ENCODE peak calls at places on chromosomes 12 and 14, in nine cellular contexts. One of them, this sample, is unnamed. For H3K36me3, the result is how much of the 10 kb centered on the place peaks cover.

GRCh38 chr14:96069421-96069820 is 30.3 kb downstream of the C14orf132 start:
- DNase-seq in heart left ventricle: no peak
- DNase-seq in CD8-positive, alpha-beta T cell: no peak
- DNase-seq in fibroblast of lung: no peak
- DNase-seq in psoas muscle: no peak
- DNase-seq in gastrocnemius medialis: no peak
- DNase-seq in body of pancreas: no peak
- DNase-seq in cardiac muscle cell: no peak
- DNase-seq in IMR-90: no peak
- DNase-seq in this sample: no peak

GRCh38 chr12:88897723-88898122 is 317.5 kb upstream of the KITLG start:
- DNase-seq in heart left ventricle: peak
- DNase-seq in CD8-positive, alpha-beta T cell: no peak
- DNase-seq in fibroblast of lung: peak
- DNase-seq in psoas muscle: no peak
- DNase-seq in gastrocnemius medialis: peak
- DNase-seq in body of pancreas: no peak
- DNase-seq in cardiac muscle cell: peak
- DNase-seq in IMR-90: peak
- DNase-seq in this sample: no peak

GRCh38 chr12:57591567-57592325 is 754 bp downstream of the PIP4K2C start:
- DNase-seq in heart left ventricle: no peak
- DNase-seq in CD8-positive, alpha-beta T cell: no peak
- DNase-seq in fibroblast of lung: peak
- DNase-seq in psoas muscle: peak
- DNase-seq in gastrocnemius medialis: no peak
- DNase-seq in body of pancreas: peak
- DNase-seq in cardiac muscle cell: no peak
- DNase-seq in IMR-90: peak
- DNase-seq in this sample: no peak

GRCh38 chr14:85221832-85222231 is 308.1 kb upstream of the FLRT2 start:
- DNase-seq in heart left ventricle: no peak
- DNase-seq in CD8-positive, alpha-beta T cell: no peak
- DNase-seq in fibroblast of lung: no peak
- DNase-seq in psoas muscle: no peak
- DNase-seq in gastrocnemius medialis: no peak
- DNase-seq in body of pancreas: peak
- DNase-seq in cardiac muscle cell: no peak
- DNase-seq in IMR-90: no peak
- DNase-seq in this sample: no peak

GRCh38 chr12:2668816-2669215 is 126.0 kb upstream of the FKBP4 start:
- DNase-seq in heart left ventricle: no peak
- DNase-seq in CD8-positive, alpha-beta T cell: no peak
- DNase-seq in fibroblast of lung: no peak
- DNase-seq in psoas muscle: no peak
- DNase-seq in gastrocnemius medialis: no peak
- DNase-seq in body of pancreas: no peak
- DNase-seq in cardiac muscle cell: no peak
- DNase-seq in IMR-90: no peak
- DNase-seq in this sample: no peak

GRCh38 chr14:100893228-100893601 is 10.3 kb downstream of the RTL1 start:
- DNase-seq in heart left ventricle: no peak
- DNase-seq in CD8-positive, alpha-beta T cell: no peak
- DNase-seq in fibroblast of lung: no peak
- DNase-seq in psoas muscle: no peak
- DNase-seq in gastrocnemius medialis: no peak
- DNase-seq in body of pancreas: no peak
- DNase-seq in cardiac muscle cell: no peak
- DNase-seq in IMR-90: no peak
- DNase-seq in this sample: no peak

GRCh38 chr14:77027538-77028383 is 747 bp downstream of the IRF2BPL start:
- DNase-seq in heart left ventricle: peak
- DNase-seq in CD8-positive, alpha-beta T cell: peak
- DNase-seq in fibroblast of lung: peak
- DNase-seq in psoas muscle: peak
- DNase-seq in gastrocnemius medialis: peak
- DNase-seq in body of pancreas: peak
- DNase-seq in cardiac muscle cell: peak
- DNase-seq in IMR-90: peak
- DNase-seq in this sample: no peak

GRCh38 chr12:62533087-62533754 is 66.6 kb downstream of the MON2 start:
- DNase-seq in heart left ventricle: no peak
- DNase-seq in CD8-positive, alpha-beta T cell: no peak
- DNase-seq in fibroblast of lung: no peak
- DNase-seq in psoas muscle: no peak
- DNase-seq in gastrocnemius medialis: no peak
- DNase-seq in body of pancreas: no peak
- DNase-seq in cardiac muscle cell: no peak
- DNase-seq in IMR-90: no peak
- DNase-seq in this sample: no peak

GRCh38 chr12:64673490-64674169 is 63.3 kb downstream of the RASSF3 start:
- DNase-seq in heart left ventricle: no peak
- DNase-seq in CD8-positive, alpha-beta T cell: no peak
- DNase-seq in fibroblast of lung: peak
- DNase-seq in psoas muscle: no peak
- DNase-seq in gastrocnemius medialis: no peak
- DNase-seq in body of pancreas: no peak
- DNase-seq in cardiac muscle cell: peak
- DNase-seq in IMR-90: peak
- DNase-seq in this sample: no peak

GRCh38 chr12:64670856-64671639 is 60.8 kb downstream of the RASSF3 start:
- DNase-seq in heart left ventricle: no peak
- DNase-seq in CD8-positive, alpha-beta T cell: no peak
- DNase-seq in fibroblast of lung: peak
- DNase-seq in psoas muscle: no peak
- DNase-seq in gastrocnemius medialis: no peak
- DNase-seq in body of pancreas: peak
- DNase-seq in cardiac muscle cell: peak
- DNase-seq in IMR-90: peak
- DNase-seq in this sample: no peak

GRCh38 chr12:64671682-64672081 is 61.4 kb downstream of the RASSF3 start:
- DNase-seq in heart left ventricle: no peak
- DNase-seq in CD8-positive, alpha-beta T cell: no peak
- DNase-seq in fibroblast of lung: no peak
- DNase-seq in psoas muscle: no peak
- DNase-seq in gastrocnemius medialis: no peak
- DNase-seq in body of pancreas: no peak
- DNase-seq in cardiac muscle cell: no peak
- DNase-seq in IMR-90: no peak
- DNase-seq in this sample: no peak

GRCh38 chr12:64674367-64674922 is 64.2 kb downstream of the RASSF3 start:
- DNase-seq in heart left ventricle: no peak
- DNase-seq in CD8-positive, alpha-beta T cell: peak
- DNase-seq in fibroblast of lung: no peak
- DNase-seq in psoas muscle: no peak
- DNase-seq in gastrocnemius medialis: no peak
- DNase-seq in body of pancreas: no peak
- DNase-seq in cardiac muscle cell: no peak
- DNase-seq in IMR-90: no peak
- DNase-seq in this sample: no peak

DNA sequence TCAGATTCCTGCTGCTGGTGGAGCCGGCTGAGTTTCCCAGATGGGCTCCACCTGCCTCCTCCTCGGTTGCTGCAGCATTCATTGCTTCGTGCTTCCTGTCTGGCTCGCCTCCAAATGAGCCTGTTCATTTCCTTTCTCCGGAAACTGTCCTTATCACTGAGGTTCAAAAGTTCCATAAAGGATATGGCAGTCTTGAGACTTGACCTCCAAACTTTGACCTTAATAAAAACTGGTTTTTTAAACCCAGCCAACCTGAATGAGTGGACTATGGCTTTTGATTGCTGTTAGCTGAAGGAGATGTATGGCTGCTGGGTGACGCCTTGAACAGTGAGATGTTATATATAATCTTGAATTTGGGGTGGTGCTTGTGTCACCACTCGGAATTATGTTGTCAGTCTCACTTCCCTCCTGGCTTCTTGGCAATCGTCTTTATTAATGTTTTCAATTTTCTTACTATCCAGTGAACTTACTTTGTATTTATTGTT is 62.7 kb downstream of the RASSF3 start:
- DNase-seq in heart left ventricle: peak
- DNase-seq in CD8-positive, alpha-beta T cell: peak
- DNase-seq in fibroblast of lung: peak
- DNase-seq in psoas muscle: peak
- DNase-seq in gastrocnemius medialis: no peak
- DNase-seq in body of pancreas: peak
- DNase-seq in cardiac muscle cell: peak
- DNase-seq in IMR-90: peak
- DNase-seq in this sample: no peak
- H3K27ac ChIP-seq in heart left ventricle: peak
- H3K27ac ChIP-seq in CD8-positive, alpha-beta T cell: peak
- H3K27ac ChIP-seq in fibroblast of lung: no peak
- H3K27ac ChIP-seq in psoas muscle: peak
- H3K27ac ChIP-seq in gastrocnemius medialis: peak
- H3K27ac ChIP-seq in body of pancreas: peak
- H3K27ac ChIP-seq in cardiac muscle cell: peak
- H3K27ac ChIP-seq in IMR-90: no peak
- H3K27ac ChIP-seq in this sample: peak

GRCh38 chr12:26359576-26359975 is 164.2 kb downstream of the SSPN start:
- DNase-seq in heart left ventricle: no peak
- DNase-seq in CD8-positive, alpha-beta T cell: no peak
- DNase-seq in fibroblast of lung: no peak
- DNase-seq in psoas muscle: no peak
- DNase-seq in gastrocnemius medialis: no peak
- DNase-seq in body of pancreas: no peak
- DNase-seq in cardiac muscle cell: no peak
- DNase-seq in IMR-90: no peak
- DNase-seq in this sample: no peak

GRCh38 chr12:26360062-26360461 is 164.7 kb downstream of the SSPN start:
- DNase-seq in heart left ventricle: no peak
- DNase-seq in CD8-positive, alpha-beta T cell: no peak
- DNase-seq in fibroblast of lung: no peak
- DNase-seq in psoas muscle: no peak
- DNase-seq in gastrocnemius medialis: no peak
- DNase-seq in body of pancreas: no peak
- DNase-seq in cardiac muscle cell: no peak
- DNase-seq in IMR-90: no peak
- DNase-seq in this sample: no peak

GRCh38 chr12:26361964-26362363 is 166.6 kb downstream of the SSPN start:
- DNase-seq in heart left ventricle: no peak
- DNase-seq in CD8-positive, alpha-beta T cell: no peak
- DNase-seq in fibroblast of lung: no peak
- DNase-seq in psoas muscle: no peak
- DNase-seq in gastrocnemius medialis: no peak
- DNase-seq in body of pancreas: no peak
- DNase-seq in cardiac muscle cell: no peak
- DNase-seq in IMR-90: no peak
- DNase-seq in this sample: no peak

DNA sequence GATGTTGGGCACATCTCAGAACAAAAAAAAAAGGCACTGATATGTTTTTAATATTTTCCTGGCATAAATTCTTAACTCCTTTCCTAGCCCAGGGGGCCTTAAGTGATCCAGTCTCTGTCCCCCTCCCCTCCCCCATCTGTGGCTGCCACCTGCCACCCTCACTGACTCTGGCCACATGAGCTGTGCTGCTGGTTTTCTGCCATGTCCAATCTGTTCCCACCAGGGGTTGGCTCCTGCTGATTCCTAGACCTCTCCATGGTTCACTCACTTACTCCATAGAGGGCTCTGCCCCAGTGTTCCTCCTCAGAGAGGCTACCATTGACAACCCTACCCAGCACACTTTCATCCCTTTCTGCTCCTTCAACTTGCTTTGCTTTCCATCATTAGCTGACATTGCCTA is 163.3 kb downstream of the SSPN start:
- DNase-seq in heart left ventricle: no peak
- DNase-seq in CD8-positive, alpha-beta T cell: no peak
- DNase-seq in fibroblast of lung: no peak
- DNase-seq in psoas muscle: no peak
- DNase-seq in gastrocnemius medialis: no peak
- DNase-seq in body of pancreas: no peak
- DNase-seq in cardiac muscle cell: no peak
- DNase-seq in IMR-90: no peak
- DNase-seq in this sample: no peak
- H3K36me3 ChIP-seq in heart left ventricle: under half
- H3K36me3 ChIP-seq in CD8-positive, alpha-beta T cell: under half
- H3K36me3 ChIP-seq in fibroblast of lung: under half
- H3K36me3 ChIP-seq in psoas muscle: under half
- H3K36me3 ChIP-seq in gastrocnemius medialis: under half
- H3K36me3 ChIP-seq in body of pancreas: under half
- H3K36me3 ChIP-seq in cardiac muscle cell: under half
- H3K36me3 ChIP-seq in IMR-90: under half
- H3K36me3 ChIP-seq in this sample: under half

DNA sequence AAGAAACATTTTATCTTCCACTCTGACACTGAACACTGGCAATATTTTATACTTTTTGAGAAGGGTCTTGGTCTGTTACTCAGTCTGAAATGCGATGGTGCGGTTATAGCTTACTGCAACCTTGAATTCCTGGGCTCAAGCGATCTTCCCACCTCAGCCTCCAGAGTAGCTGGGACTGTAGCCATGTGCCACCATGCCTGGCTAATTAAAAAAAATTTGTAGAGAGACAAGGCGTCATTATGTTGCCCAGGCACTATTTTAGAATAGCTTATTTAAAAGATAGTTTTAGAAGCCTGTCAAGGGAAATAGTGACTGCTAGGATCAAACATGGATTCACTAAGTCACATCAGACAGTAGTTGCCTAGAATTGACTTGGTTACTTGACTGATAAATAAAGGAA is 5.9 kb downstream of the ERC1 start:
- DNase-seq in heart left ventricle: no peak
- DNase-seq in CD8-positive, alpha-beta T cell: no peak
- DNase-seq in fibroblast of lung: no peak
- DNase-seq in psoas muscle: no peak
- DNase-seq in gastrocnemius medialis: no peak
- DNase-seq in body of pancreas: no peak
- DNase-seq in cardiac muscle cell: no peak
- DNase-seq in IMR-90: no peak
- DNase-seq in this sample: no peak
- TF ChIP-seq CTCF in heart left ventricle: no peak
- TF ChIP-seq CTCF in CD8-positive, alpha-beta T cell: no peak
- TF ChIP-seq CTCF in fibroblast of lung: no peak
- TF ChIP-seq CTCF in psoas muscle: no peak
- TF ChIP-seq CTCF in gastrocnemius medialis: no peak
- TF ChIP-seq CTCF in body of pancreas: no peak
- TF ChIP-seq CTCF in cardiac muscle cell: no peak
- TF ChIP-seq CTCF in IMR-90: no peak
- TF ChIP-seq CTCF in this sample: no peak

GRCh38 chr12:131123817-131124216 is 170.1 kb downstream of the ADGRD1 start:
- DNase-seq in heart left ventricle: peak
- DNase-seq in CD8-positive, alpha-beta T cell: peak
- DNase-seq in fibroblast of lung: no peak
- DNase-seq in psoas muscle: no peak
- DNase-seq in gastrocnemius medialis: no peak
- DNase-seq in body of pancreas: peak
- DNase-seq in cardiac muscle cell: no peak
- DNase-seq in IMR-90: no peak
- DNase-seq in this sample: no peak

GRCh38 chr12:131129839-131130238 is 176.1 kb downstream of the ADGRD1 start:
- DNase-seq in heart left ventricle: peak
- DNase-seq in CD8-positive, alpha-beta T cell: peak
- DNase-seq in fibroblast of lung: no peak
- DNase-seq in psoas muscle: no peak
- DNase-seq in gastrocnemius medialis: no peak
- DNase-seq in body of pancreas: no peak
- DNase-seq in cardiac muscle cell: no peak
- DNase-seq in IMR-90: no peak
- DNase-seq in this sample: no peak

GRCh38 chr12:131124487-131125280 is 171.0 kb downstream of the ADGRD1 start:
- DNase-seq in heart left ventricle: no peak
- DNase-seq in CD8-positive, alpha-beta T cell: peak
- DNase-seq in fibroblast of lung: no peak
- DNase-seq in psoas muscle: no peak
- DNase-seq in gastrocnemius medialis: no peak
- DNase-seq in body of pancreas: no peak
- DNase-seq in cardiac muscle cell: no peak
- DNase-seq in IMR-90: no peak
- DNase-seq in this sample: no peak

GRCh38 chr12:131128556-131128955 is 174.8 kb downstream of the ADGRD1 start:
- DNase-seq in heart left ventricle: peak
- DNase-seq in CD8-positive, alpha-beta T cell: peak
- DNase-seq in fibroblast of lung: no peak
- DNase-seq in psoas muscle: no peak
- DNase-seq in gastrocnemius medialis: no peak
- DNase-seq in body of pancreas: no peak
- DNase-seq in cardiac muscle cell: no peak
- DNase-seq in IMR-90: no peak
- DNase-seq in this sample: no peak

GRCh38 chr12:131126662-131127173 is 173.0 kb downstream of the ADGRD1 start:
- DNase-seq in heart left ventricle: no peak
- DNase-seq in CD8-positive, alpha-beta T cell: peak
- DNase-seq in fibroblast of lung: no peak
- DNase-seq in psoas muscle: no peak
- DNase-seq in gastrocnemius medialis: no peak
- DNase-seq in body of pancreas: no peak
- DNase-seq in cardiac muscle cell: no peak
- DNase-seq in IMR-90: no peak
- DNase-seq in this sample: no peak
- H3K27ac ChIP-seq in heart left ventricle: no peak
- H3K27ac ChIP-seq in CD8-positive, alpha-beta T cell: no peak
- H3K27ac ChIP-seq in fibroblast of lung: no peak
- H3K27ac ChIP-seq in psoas muscle: no peak
- H3K27ac ChIP-seq in gastrocnemius medialis: no peak
- H3K27ac ChIP-seq in body of pancreas: no peak
- H3K27ac ChIP-seq in cardiac muscle cell: no peak
- H3K27ac ChIP-seq in IMR-90: no peak
- H3K27ac ChIP-seq in this sample: no peak